ENCODE peak calls at places on chromosomes 16 and 17, in five cellular contexts. One of them, this sample, is unnamed. For H3K4me1, the result is how much of the 10 kb centered on the place peaks cover.

GRCh38 chr16:50316102-50316847 is 49.9 kb downstream of the ADCY7 start:
- DNase-seq in tibial nerve: no peak
- DNase-seq in upper lobe of right lung: no peak
- DNase-seq in foreskin keratinocyte: no peak
- DNase-seq in lung: no peak
- DNase-seq in this sample: no peak

GRCh38 chr17:11178576-11178975 is 62.4 kb upstream of the SHISA6 start:
- DNase-seq in tibial nerve: no peak
- DNase-seq in upper lobe of right lung: no peak
- DNase-seq in foreskin keratinocyte: no peak
- DNase-seq in lung: no peak
- DNase-seq in this sample: no peak

GRCh38 chr16:68902376-68903345 is 59.3 kb downstream of the TANGO6 start:
- DNase-seq in tibial nerve: no peak
- DNase-seq in upper lobe of right lung: no peak
- DNase-seq in foreskin keratinocyte: peak
- DNase-seq in lung: peak
- DNase-seq in this sample: peak

GRCh38 chr17:27818311-27819170 is 18.2 kb upstream of the NOS2 start:
- DNase-seq in tibial nerve: no peak
- DNase-seq in upper lobe of right lung: no peak
- DNase-seq in foreskin keratinocyte: no peak
- DNase-seq in lung: no peak
- DNase-seq in this sample: no peak

GRCh38 chr17:63694974-63695773 is 4.8 kb downstream of the LIMD2 start:
- DNase-seq in tibial nerve: no peak
- DNase-seq in upper lobe of right lung: no peak
- DNase-seq in foreskin keratinocyte: no peak
- DNase-seq in lung: no peak
- DNase-seq in this sample: peak

GRCh38 chr17:55264273-55264639 is 504 bp upstream of the HLF start:
- DNase-seq in tibial nerve: no peak
- DNase-seq in upper lobe of right lung: no peak
- DNase-seq in foreskin keratinocyte: no peak
- DNase-seq in lung: no peak
- DNase-seq in this sample: no peak

GRCh38 chr16:54501797-54502196 is 215.2 kb upstream of the IRX3 start:
- DNase-seq in tibial nerve: no peak
- DNase-seq in upper lobe of right lung: no peak
- DNase-seq in foreskin keratinocyte: no peak
- DNase-seq in lung: no peak
- DNase-seq in this sample: no peak

GRCh38 chr16:87414251-87414680 is 22.1 kb downstream of the MAP1LC3B start:
- DNase-seq in tibial nerve: no peak
- DNase-seq in upper lobe of right lung: no peak
- DNase-seq in foreskin keratinocyte: peak
- DNase-seq in lung: no peak
- DNase-seq in this sample: no peak

GRCh38 chr17:36675786-36676185 is 74.4 kb downstream of the MRM1 start:
- DNase-seq in tibial nerve: no peak
- DNase-seq in upper lobe of right lung: no peak
- DNase-seq in foreskin keratinocyte: no peak
- DNase-seq in lung: no peak
- DNase-seq in this sample: peak

GRCh38 chr17:67374329-67375053 is 2.6 kb upstream of the PITPNC1 start:
- DNase-seq in tibial nerve: peak
- DNase-seq in upper lobe of right lung: peak
- DNase-seq in foreskin keratinocyte: peak
- DNase-seq in lung: peak
- DNase-seq in this sample: peak

GRCh38 chr16:54159490-54160080 is 127.0 kb downstream of the IRX3 start:
- DNase-seq in tibial nerve: no peak
- DNase-seq in upper lobe of right lung: no peak
- DNase-seq in foreskin keratinocyte: no peak
- DNase-seq in lung: no peak
- DNase-seq in this sample: no peak

GRCh38 chr17:77853208-77853977 is 105.1 kb upstream of the TNRC6C start:
- DNase-seq in tibial nerve: no peak
- DNase-seq in upper lobe of right lung: peak
- DNase-seq in foreskin keratinocyte: no peak
- DNase-seq in lung: no peak
- DNase-seq in this sample: no peak

GRCh38 chr17:10265100-10265810 is 66.8 kb upstream of the GAS7 start:
- DNase-seq in tibial nerve: no peak
- DNase-seq in upper lobe of right lung: no peak
- DNase-seq in foreskin keratinocyte: no peak
- DNase-seq in lung: no peak
- DNase-seq in this sample: no peak

GRCh38 chr17:31743767-31744166 is 115.3 kb downstream of the COPRS start:
- DNase-seq in tibial nerve: no peak
- DNase-seq in upper lobe of right lung: no peak
- DNase-seq in foreskin keratinocyte: no peak
- DNase-seq in lung: no peak
- DNase-seq in this sample: no peak

GRCh38 chr17:2709173-2709661 is 2.3 kb downstream of the CLUH start:
- DNase-seq in tibial nerve: no peak
- DNase-seq in upper lobe of right lung: peak
- DNase-seq in foreskin keratinocyte: peak
- DNase-seq in lung: peak
- DNase-seq in this sample: peak

GRCh38 chr17:12282056-12282455 is 261.4 kb downstream of the MAP2K4 start:
- DNase-seq in tibial nerve: no peak
- DNase-seq in upper lobe of right lung: no peak
- DNase-seq in foreskin keratinocyte: peak
- DNase-seq in lung: no peak
- DNase-seq in this sample: no peak

GRCh38 chr16:50394215-50394802 is 25.5 kb upstream of the BRD7 start:
- DNase-seq in tibial nerve: no peak
- DNase-seq in upper lobe of right lung: no peak
- DNase-seq in foreskin keratinocyte: no peak
- DNase-seq in lung: peak
- DNase-seq in this sample: no peak

GRCh38 chr16:89867918-89868317 is 5.5 kb upstream of the TCF25 start:
- DNase-seq in tibial nerve: no peak
- DNase-seq in upper lobe of right lung: no peak
- DNase-seq in foreskin keratinocyte: no peak
- DNase-seq in lung: no peak
- DNase-seq in this sample: no peak
- H3K4me1 ChIP-seq in tibial nerve: under half
- H3K4me1 ChIP-seq in upper lobe of right lung: under half
- H3K4me1 ChIP-seq in foreskin keratinocyte: under half
- H3K4me1 ChIP-seq in lung: under half
- H3K4me1 ChIP-seq in this sample: under half

GRCh38 chr17:4407216-4407615 is 26.5 kb upstream of the SPNS3 start:
- DNase-seq in tibial nerve: no peak
- DNase-seq in upper lobe of right lung: no peak
- DNase-seq in foreskin keratinocyte: peak
- DNase-seq in lung: no peak
- DNase-seq in this sample: no peak

GRCh38 chr17:4409659-4410058 is 24.1 kb upstream of the SPNS3 start:
- DNase-seq in tibial nerve: no peak
- DNase-seq in upper lobe of right lung: no peak
- DNase-seq in foreskin keratinocyte: peak
- DNase-seq in lung: no peak
- DNase-seq in this sample: no peak

GRCh38 chr17:4406386-4406785 is 27.4 kb upstream of the SPNS3 start:
- DNase-seq in tibial nerve: no peak
- DNase-seq in upper lobe of right lung: no peak
- DNase-seq in foreskin keratinocyte: no peak
- DNase-seq in lung: no peak
- DNase-seq in this sample: no peak

GRCh38 chr17:4405699-4406098 is 28.0 kb upstream of the SPNS3 start:
- DNase-seq in tibial nerve: no peak
- DNase-seq in upper lobe of right lung: no peak
- DNase-seq in foreskin keratinocyte: no peak
- DNase-seq in lung: no peak
- DNase-seq in this sample: no peak

GRCh38 chr17:4407851-4408250 is 25.9 kb upstream of the SPNS3 start:
- DNase-seq in tibial nerve: no peak
- DNase-seq in upper lobe of right lung: no peak
- DNase-seq in foreskin keratinocyte: peak
- DNase-seq in lung: no peak
- DNase-seq in this sample: no peak
- H3K4me1 ChIP-seq in tibial nerve: under half
- H3K4me1 ChIP-seq in upper lobe of right lung: under half
- H3K4me1 ChIP-seq in foreskin keratinocyte: under half
- H3K4me1 ChIP-seq in lung: under half
- H3K4me1 ChIP-seq in this sample: under half

GRCh38 chr16:86224629-86225028 is 285.7 kb upstream of the FOXF1 start:
- DNase-seq in tibial nerve: no peak
- DNase-seq in upper lobe of right lung: no peak
- DNase-seq in foreskin keratinocyte: no peak
- DNase-seq in lung: no peak
- DNase-seq in this sample: no peak

GRCh38 chr16:86224126-86224525 is 286.2 kb upstream of the FOXF1 start:
- DNase-seq in tibial nerve: no peak
- DNase-seq in upper lobe of right lung: no peak
- DNase-seq in foreskin keratinocyte: no peak
- DNase-seq in lung: no peak
- DNase-seq in this sample: no peak

GRCh38 chr16:86221085-86221484 is 289.2 kb upstream of the FOXF1 start:
- DNase-seq in tibial nerve: no peak
- DNase-seq in upper lobe of right lung: no peak
- DNase-seq in foreskin keratinocyte: no peak
- DNase-seq in lung: no peak
- DNase-seq in this sample: no peak

GRCh38 chr16:86222541-86222940 is 287.8 kb upstream of the FOXF1 start:
- DNase-seq in tibial nerve: no peak
- DNase-seq in upper lobe of right lung: no peak
- DNase-seq in foreskin keratinocyte: no peak
- DNase-seq in lung: no peak
- DNase-seq in this sample: no peak

DNA sequence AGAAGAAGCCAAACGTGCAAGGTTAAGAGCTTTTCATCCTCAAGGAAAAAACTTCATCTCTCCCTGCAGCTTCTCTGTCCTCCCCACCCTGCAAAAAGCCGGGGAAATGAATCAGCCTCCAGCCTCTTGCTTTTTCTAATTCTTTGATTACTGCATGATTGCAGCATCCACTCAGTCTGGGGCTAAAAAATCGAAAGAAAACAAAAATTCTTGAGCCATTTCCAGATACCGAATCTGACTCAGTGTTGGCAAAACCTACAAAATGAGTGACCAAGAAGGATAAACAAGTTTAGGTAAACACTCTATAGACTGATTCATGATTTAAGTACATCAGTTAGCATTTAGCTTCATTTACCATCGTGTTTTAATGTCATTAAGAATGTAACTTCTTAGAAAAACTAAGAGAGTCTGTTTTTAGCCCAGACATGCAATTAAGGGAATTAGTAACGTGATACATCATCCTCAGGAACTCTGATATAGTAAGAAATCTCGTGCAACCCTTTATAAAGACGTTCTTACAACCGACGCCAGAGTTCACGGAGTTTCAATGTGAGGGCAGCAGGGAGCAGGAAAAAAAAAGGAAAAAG is 287.3 kb upstream of the FOXF1 start:
- DNase-seq in tibial nerve: no peak
- DNase-seq in upper lobe of right lung: no peak
- DNase-seq in foreskin keratinocyte: no peak
- DNase-seq in lung: no peak
- DNase-seq in this sample: no peak
- H3K4me1 ChIP-seq in tibial nerve: under half
- H3K4me1 ChIP-seq in upper lobe of right lung: under half
- H3K4me1 ChIP-seq in foreskin keratinocyte: under half
- H3K4me1 ChIP-seq in lung: under half
- H3K4me1 ChIP-seq in this sample: under half

GRCh38 chr17:42142371-42142896 is 12.4 kb downstream of the RAB5C start:
- DNase-seq in tibial nerve: no peak
- DNase-seq in upper lobe of right lung: no peak
- DNase-seq in foreskin keratinocyte: no peak
- DNase-seq in lung: no peak
- DNase-seq in this sample: no peak
- H3K4me1 ChIP-seq in tibial nerve: under half
- H3K4me1 ChIP-seq in upper lobe of right lung: under half
- H3K4me1 ChIP-seq in foreskin keratinocyte: under half
- H3K4me1 ChIP-seq in lung: under half
- H3K4me1 ChIP-seq in this sample: under half

GRCh38 chr16:81696136-81696958 is 82.7 kb upstream of the PLCG2 start:
- DNase-seq in tibial nerve: no peak
- DNase-seq in upper lobe of right lung: no peak
- DNase-seq in foreskin keratinocyte: peak
- DNase-seq in lung: no peak
- DNase-seq in this sample: no peak
- H3K4me1 ChIP-seq in tibial nerve: under half
- H3K4me1 ChIP-seq in upper lobe of right lung: under half
- H3K4me1 ChIP-seq in foreskin keratinocyte: under half
- H3K4me1 ChIP-seq in lung: under half
- H3K4me1 ChIP-seq in this sample: under half

DNA sequence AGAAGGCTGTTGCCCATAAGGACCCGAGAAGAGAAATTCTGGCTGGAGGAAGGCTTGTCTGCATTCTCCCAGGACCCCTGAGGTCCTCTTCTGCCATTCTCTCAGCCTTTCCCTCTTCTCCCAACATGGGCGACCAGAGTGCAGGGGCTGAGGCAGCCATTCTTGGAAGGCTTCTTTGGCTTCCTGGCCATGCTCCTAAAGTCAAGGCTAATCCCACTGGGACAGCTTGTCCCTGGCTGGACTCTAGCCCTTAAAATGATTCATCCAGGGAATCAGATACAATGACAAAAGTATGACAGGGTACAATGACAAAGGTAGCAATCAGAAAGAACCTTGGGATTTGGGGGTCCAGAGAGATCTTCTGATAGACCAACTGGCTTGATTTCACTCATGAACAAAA is 26.8 kb downstream of the SRL start:
- DNase-seq in tibial nerve: no peak
- DNase-seq in upper lobe of right lung: no peak
- DNase-seq in foreskin keratinocyte: no peak
- DNase-seq in lung: no peak
- DNase-seq in this sample: no peak
- H3K4me1 ChIP-seq in tibial nerve: under half
- H3K4me1 ChIP-seq in upper lobe of right lung: under half
- H3K4me1 ChIP-seq in foreskin keratinocyte: under half
- H3K4me1 ChIP-seq in lung: under half
- H3K4me1 ChIP-seq in this sample: under half

GRCh38 chr17:7239091-7240027 is at the start of gene PHF23:
- DNase-seq in tibial nerve: peak
- DNase-seq in upper lobe of right lung: peak
- DNase-seq in foreskin keratinocyte: peak
- DNase-seq in lung: peak
- DNase-seq in this sample: peak
- H3K4me1 ChIP-seq in tibial nerve: under half
- H3K4me1 ChIP-seq in upper lobe of right lung: under half
- H3K4me1 ChIP-seq in foreskin keratinocyte: under half
- H3K4me1 ChIP-seq in lung: under half
- H3K4me1 ChIP-seq in this sample: under half

This sample was measured in CD4-positive, CD25-positive, alpha-beta regulatory T cell.